ENCODE peak calls at places on chromosomes 6 and 20, in ten cellular contexts. Q, M, T, C, R, W, F, A, V and H are unnamed samples.

GRCh38 chr6:19536838-19537237 is 300.3 kb upstream of the ID4 start:
- DNase-seq in V (no peak), R (no peak), M (no peak), A (peak), F (no peak), C (no peak), Q (no peak), W (no peak), T (no peak), H (no peak)

GRCh38 chr6:34478796-34479195 is 12.9 kb downstream of the PACSIN1 start:
- DNase-seq in T (no peak), R (no peak), C (no peak), V (no peak), A (no peak), W (no peak), F (no peak), Q (no peak), M (no peak), H (no peak)

GRCh38 chr6:136085370-136086115 is 164.6 kb downstream of the MTFR2 start:
- DNase-seq in R (no peak), T (no peak), M (no peak), F (no peak), A (no peak), Q (no peak), C (no peak), W (no peak), V (no peak), H (no peak)

GRCh38 chr6:157385482-157385881 is 4.5 kb downstream of the ZDHHC14 start:
- DNase-seq in W (no peak), R (no peak), M (no peak), Q (no peak), T (no peak), F (no peak), V (no peak), C (no peak), A (no peak), H (no peak)

GRCh38 chr6:90414352-90414751 is 117.7 kb upstream of the BACH2 start:
- DNase-seq in V (no peak), F (no peak), M (no peak), A (no peak), R (no peak), Q (no peak), T (no peak), W (no peak), C (no peak), H (no peak)

GRCh38 chr20:44745560-44746366 is at the start of gene KCNK15:
- DNase-seq in T (no peak), R (no peak), V (no peak), C (no peak), F (no peak), A (no peak), W (no peak), Q (peak), M (no peak), H (no peak)

GRCh38 chr6:158867381-158868121 is 48.4 kb upstream of the EZR start:
- DNase-seq in T (no peak), A (no peak), R (peak), W (no peak), C (no peak), M (no peak), Q (no peak), V (no peak), F (no peak), H (peak)

GRCh38 chr20:57388953-57389694 is 2.1 kb upstream of the RBM38 start:
- DNase-seq in C (peak), M (no peak), F (peak), R (peak), W (peak), A (peak), T (peak), Q (peak), V (peak), H (peak)

GRCh38 chr20:54346269-54346668 is 129.1 kb upstream of the DOK5 start:
- DNase-seq in W (peak), R (no peak), A (no peak), T (no peak), M (no peak), Q (no peak), F (no peak), C (no peak), V (no peak), H (no peak)

GRCh38 chr20:19688031-19688806 is 69.8 kb upstream of the RIN2 start:
- DNase-seq in F (peak), W (peak), M (peak), V (peak), A (peak), R (peak), Q (peak), C (peak), T (peak), H (no peak)

GRCh38 chr6:7726416-7727149 is 684 bp downstream of the BMP6 start:
- DNase-seq in T (no peak), A (no peak), V (no peak), M (peak), Q (no peak), R (no peak), W (peak), C (no peak), F (no peak), H (no peak)

GRCh38 chr6:111573892-111574800 is 31.5 kb downstream of the TRAF3IP2 start:
- DNase-seq in A (no peak), W (peak), Q (no peak), V (no peak), F (no peak), M (no peak), C (peak), R (no peak), T (no peak), H (no peak)
- TF ChIP-seq POLR2A in A (no peak), W (no peak), Q (no peak), V (no peak), F (no peak), M (no peak), C (no peak), R (no peak), T (no peak), H (no peak)

DNA sequence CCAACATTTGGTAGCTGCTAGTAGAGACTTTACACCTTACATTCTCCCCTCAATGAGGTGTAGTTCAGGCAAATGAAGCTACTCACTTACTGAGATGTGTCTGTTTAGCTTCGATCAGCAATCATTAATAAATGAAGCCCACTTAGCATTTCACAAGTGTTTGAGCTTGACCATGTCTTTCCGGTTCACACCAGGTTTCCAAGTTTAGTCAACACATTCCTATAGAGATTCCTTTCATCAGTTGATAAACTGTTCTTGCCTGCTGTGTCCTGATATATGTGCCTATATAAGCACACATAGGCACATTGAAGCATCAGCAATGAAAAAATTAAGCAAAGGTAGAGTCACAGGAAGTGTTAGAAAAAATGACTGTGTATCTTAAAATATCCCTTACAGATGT is 150.0 kb downstream of the BTBD3 start:
- DNase-seq in F (no peak), Q (no peak), R (no peak), V (no peak), A (no peak), M (no peak), C (no peak), W (no peak), T (no peak), H (no peak)
- TF ChIP-seq POLR2A in F (no peak), Q (no peak), R (no peak), V (no peak), A (no peak), M (no peak), C (no peak), W (no peak), T (no peak), H (no peak)

DNA sequence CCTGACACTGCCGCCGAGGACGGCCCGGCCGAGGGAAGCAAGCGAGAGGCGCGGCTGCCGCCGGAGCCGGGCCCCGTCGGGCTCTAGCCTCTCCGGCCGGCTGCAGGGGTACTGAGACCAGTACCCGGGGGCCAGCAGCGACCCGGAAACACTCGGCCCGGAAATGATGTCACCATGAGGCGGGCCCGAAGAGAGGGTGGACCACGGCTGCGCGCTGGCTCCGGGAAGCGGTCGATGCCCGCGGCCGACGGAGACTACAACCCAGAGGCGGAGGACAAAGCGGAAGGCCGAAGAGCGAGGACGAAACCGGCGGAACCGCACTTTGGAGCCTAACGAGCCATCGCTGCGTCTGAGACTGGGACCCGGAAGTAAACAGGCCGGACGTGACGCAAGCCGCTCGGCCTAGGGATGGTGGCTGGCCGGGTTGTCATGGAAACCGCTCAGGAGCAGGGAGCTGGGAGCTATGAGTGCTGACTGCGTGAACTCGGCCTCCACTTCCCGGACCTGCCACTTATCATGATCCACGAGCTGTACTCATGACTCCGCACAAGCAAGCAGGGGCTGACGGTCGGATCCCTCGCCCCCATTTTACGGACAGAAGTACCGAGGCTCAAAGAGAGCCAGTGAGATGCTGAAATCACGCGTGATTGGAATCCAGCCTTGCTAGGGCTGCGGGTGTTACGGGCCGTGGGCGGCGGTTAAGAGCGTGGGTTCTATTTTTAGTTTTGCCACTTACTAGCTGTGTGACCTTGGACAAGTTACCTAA is at the start of gene SPATA2:
- DNase-seq in F (peak), V (peak), C (peak), R (peak), Q (peak), W (peak), M (peak), A (peak), T (peak), H (peak)
- TF ChIP-seq POLR2A in F (peak), V (peak), C (peak), R (peak), Q (peak), W (peak), M (peak), A (no peak), T (no peak), H (peak)

DNA sequence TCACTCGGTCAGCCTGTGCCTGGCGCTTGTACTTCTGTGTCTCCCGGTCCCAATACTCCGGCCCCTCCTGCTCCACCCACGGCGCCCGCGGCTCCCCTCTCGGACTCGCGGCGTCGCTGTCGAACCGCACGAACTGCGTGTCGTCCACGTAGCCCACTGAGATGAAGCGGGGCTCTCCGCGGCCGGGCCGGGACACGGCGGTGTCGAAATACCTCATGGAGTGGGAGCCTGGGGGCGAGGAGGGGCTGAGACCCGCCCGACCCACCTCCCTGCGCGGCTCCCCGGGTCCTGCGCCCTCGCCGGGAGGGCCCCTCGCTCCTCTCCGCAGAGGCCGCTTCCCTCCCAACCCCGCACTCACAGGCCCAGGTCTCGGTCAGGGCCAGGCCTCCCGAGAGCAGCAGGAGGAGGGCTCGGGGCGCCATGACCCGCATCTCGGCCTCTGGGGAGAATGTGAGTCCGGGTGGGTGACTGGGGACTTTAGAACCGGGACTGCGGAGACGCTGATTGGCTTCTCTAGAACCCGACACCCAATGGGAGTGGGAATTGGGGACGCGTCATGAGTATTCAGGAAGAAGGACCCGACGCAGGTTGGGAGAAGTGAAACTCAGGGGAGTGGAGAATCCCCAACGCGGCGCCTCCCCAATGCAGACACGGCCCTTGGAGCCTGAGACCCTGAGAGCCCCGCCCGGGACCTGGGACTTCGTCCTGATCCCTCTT is at the start of gene HLA-C:
- DNase-seq in F (peak), M (peak), T (peak), V (peak), R (peak), A (peak), W (peak), C (peak), Q (peak), H (peak)
- TF ChIP-seq POLR2A in F (peak), M (no peak), T (no peak), V (no peak), R (peak), A (no peak), W (no peak), C (peak), Q (peak), H (peak)

GRCh38 chr20:23672158-23672557 is 16.7 kb downstream of the CST4 start:
- DNase-seq in C (no peak), A (no peak), W (no peak), R (no peak), F (no peak), T (no peak), V (no peak), M (no peak), Q (no peak), H (no peak)
- TF ChIP-seq POLR2A in C (no peak), A (no peak), W (no peak), R (no peak), F (no peak), T (no peak), V (no peak), M (no peak), Q (no peak), H (no peak)

GRCh38 chr20:52972190-52972937 is at the start of gene TSHZ2:
- DNase-seq in Q (peak), R (no peak), T (no peak), C (no peak), A (peak), M (no peak), F (peak), V (peak), W (no peak), H (no peak)
- TF ChIP-seq POLR2A in Q (peak), R (no peak), T (no peak), C (no peak), A (no peak), M (no peak), F (peak), V (no peak), W (no peak), H (no peak)